ENCODE peak calls at places on chromosomes 12 and 14, in ten cellular contexts. One of them, this sample, is unnamed.

GRCh38 chr12:50822082-50822481 is 20.6 kb upstream of the TMPRSS12 start:
- DNase-seq in NCI-H2171: no peak
- DNase-seq in COR-L47: no peak
- DNase-seq in DMS153: no peak
- DNase-seq in HEK293T: no peak
- DNase-seq in NCI-H446 treated with DMSO at 0.1 percent for 48 hours: no peak
- DNase-seq in AG04450: no peak
- DNase-seq in hypothalamus: no peak
- DNase-seq in lower leg skin: no peak
- DNase-seq in stimulated activated naive CD8-positive, alpha-beta T cell treated with anti-CD3 and anti-CD28 coated beads, Interleukin-15, amount 100 ng/mL, for 72 hours: no peak
- DNase-seq in this sample: no peak

GRCh38 chr12:40261937-40262336 is 37.1 kb downstream of the LRRK2 start:
- DNase-seq in lower leg skin: no peak
- DNase-seq in DMS153: no peak
- DNase-seq in hypothalamus: no peak
- DNase-seq in COR-L47: no peak
- DNase-seq in HEK293T: no peak
- DNase-seq in stimulated activated naive CD8-positive, alpha-beta T cell treated with anti-CD3 and anti-CD28 coated beads, Interleukin-15, amount 100 ng/mL, for 72 hours: no peak
- DNase-seq in NCI-H2171: no peak
- DNase-seq in AG04450: no peak
- DNase-seq in NCI-H446 treated with DMSO at 0.1 percent for 48 hours: no peak
- DNase-seq in this sample: no peak

GRCh38 chr12:84305144-84305543 is 607.5 kb downstream of the SLC6A15 start:
- DNase-seq in COR-L47: no peak
- DNase-seq in HEK293T: no peak
- DNase-seq in NCI-H2171: no peak
- DNase-seq in NCI-H446 treated with DMSO at 0.1 percent for 48 hours: no peak
- DNase-seq in AG04450: peak
- DNase-seq in stimulated activated naive CD8-positive, alpha-beta T cell treated with anti-CD3 and anti-CD28 coated beads, Interleukin-15, amount 100 ng/mL, for 72 hours: no peak
- DNase-seq in DMS153: no peak
- DNase-seq in lower leg skin: no peak
- DNase-seq in hypothalamus: no peak
- DNase-seq in this sample: no peak

GRCh38 chr12:56713345-56713744 is 11.8 kb downstream of the NACA start:
- DNase-seq in COR-L47: no peak
- DNase-seq in NCI-H446 treated with DMSO at 0.1 percent for 48 hours: no peak
- DNase-seq in NCI-H2171: no peak
- DNase-seq in hypothalamus: no peak
- DNase-seq in DMS153: no peak
- DNase-seq in AG04450: no peak
- DNase-seq in stimulated activated naive CD8-positive, alpha-beta T cell treated with anti-CD3 and anti-CD28 coated beads, Interleukin-15, amount 100 ng/mL, for 72 hours: no peak
- DNase-seq in lower leg skin: no peak
- DNase-seq in HEK293T: no peak
- DNase-seq in this sample: no peak

GRCh38 chr12:122473543-122474323 is 27.0 kb downstream of the ZCCHC8 start:
- DNase-seq in lower leg skin: no peak
- DNase-seq in NCI-H446 treated with DMSO at 0.1 percent for 48 hours: no peak
- DNase-seq in HEK293T: no peak
- DNase-seq in COR-L47: no peak
- DNase-seq in hypothalamus: no peak
- DNase-seq in AG04450: no peak
- DNase-seq in DMS153: no peak
- DNase-seq in NCI-H2171: no peak
- DNase-seq in stimulated activated naive CD8-positive, alpha-beta T cell treated with anti-CD3 and anti-CD28 coated beads, Interleukin-15, amount 100 ng/mL, for 72 hours: peak
- DNase-seq in this sample: peak

GRCh38 chr14:70181276-70181675 is 7.5 kb downstream of the SLC8A3 start:
- DNase-seq in lower leg skin: no peak
- DNase-seq in HEK293T: no peak
- DNase-seq in NCI-H446 treated with DMSO at 0.1 percent for 48 hours: no peak
- DNase-seq in DMS153: no peak
- DNase-seq in NCI-H2171: no peak
- DNase-seq in stimulated activated naive CD8-positive, alpha-beta T cell treated with anti-CD3 and anti-CD28 coated beads, Interleukin-15, amount 100 ng/mL, for 72 hours: no peak
- DNase-seq in COR-L47: no peak
- DNase-seq in hypothalamus: no peak
- DNase-seq in AG04450: no peak
- DNase-seq in this sample: no peak

GRCh38 chr14:59301354-59301753 is 112.9 kb downstream of the DAAM1 start:
- DNase-seq in DMS153: peak
- DNase-seq in stimulated activated naive CD8-positive, alpha-beta T cell treated with anti-CD3 and anti-CD28 coated beads, Interleukin-15, amount 100 ng/mL, for 72 hours: no peak
- DNase-seq in HEK293T: no peak
- DNase-seq in COR-L47: no peak
- DNase-seq in AG04450: no peak
- DNase-seq in NCI-H2171: no peak
- DNase-seq in NCI-H446 treated with DMSO at 0.1 percent for 48 hours: no peak
- DNase-seq in hypothalamus: no peak
- DNase-seq in lower leg skin: no peak
- DNase-seq in this sample: peak

GRCh38 chr12:119459481-119459880 is 125.0 kb downstream of the CCDC60 start:
- DNase-seq in COR-L47: no peak
- DNase-seq in HEK293T: no peak
- DNase-seq in AG04450: no peak
- DNase-seq in DMS153: no peak
- DNase-seq in stimulated activated naive CD8-positive, alpha-beta T cell treated with anti-CD3 and anti-CD28 coated beads, Interleukin-15, amount 100 ng/mL, for 72 hours: no peak
- DNase-seq in NCI-H446 treated with DMSO at 0.1 percent for 48 hours: no peak
- DNase-seq in hypothalamus: no peak
- DNase-seq in lower leg skin: no peak
- DNase-seq in NCI-H2171: no peak
- DNase-seq in this sample: no peak

GRCh38 chr14:100078997-100079561 is 13.9 kb downstream of the EVL start:
- DNase-seq in DMS153: no peak
- DNase-seq in COR-L47: peak
- DNase-seq in lower leg skin: peak
- DNase-seq in HEK293T: peak
- DNase-seq in AG04450: no peak
- DNase-seq in stimulated activated naive CD8-positive, alpha-beta T cell treated with anti-CD3 and anti-CD28 coated beads, Interleukin-15, amount 100 ng/mL, for 72 hours: peak
- DNase-seq in hypothalamus: no peak
- DNase-seq in NCI-H446 treated with DMSO at 0.1 percent for 48 hours: no peak
- DNase-seq in NCI-H2171: peak
- DNase-seq in this sample: no peak

GRCh38 chr12:105860556-105861207 is 278.1 kb downstream of the NUAK1 start:
- DNase-seq in hypothalamus: no peak
- DNase-seq in NCI-H2171: peak
- DNase-seq in NCI-H446 treated with DMSO at 0.1 percent for 48 hours: no peak
- DNase-seq in DMS153: peak
- DNase-seq in HEK293T: no peak
- DNase-seq in stimulated activated naive CD8-positive, alpha-beta T cell treated with anti-CD3 and anti-CD28 coated beads, Interleukin-15, amount 100 ng/mL, for 72 hours: no peak
- DNase-seq in AG04450: no peak
- DNase-seq in lower leg skin: no peak
- DNase-seq in COR-L47: peak
- DNase-seq in this sample: no peak

GRCh38 chr12:124208469-124208868 is 86.4 kb upstream of the RFLNA start:
- DNase-seq in hypothalamus: no peak
- DNase-seq in stimulated activated naive CD8-positive, alpha-beta T cell treated with anti-CD3 and anti-CD28 coated beads, Interleukin-15, amount 100 ng/mL, for 72 hours: no peak
- DNase-seq in COR-L47: no peak
- DNase-seq in HEK293T: no peak
- DNase-seq in lower leg skin: no peak
- DNase-seq in DMS153: no peak
- DNase-seq in AG04450: no peak
- DNase-seq in NCI-H446 treated with DMSO at 0.1 percent for 48 hours: no peak
- DNase-seq in NCI-H2171: no peak
- DNase-seq in this sample: no peak

GRCh38 chr12:121779422-121779895 is 14.0 kb downstream of the RHOF start:
- DNase-seq in NCI-H446 treated with DMSO at 0.1 percent for 48 hours: no peak
- DNase-seq in NCI-H2171: no peak
- DNase-seq in lower leg skin: no peak
- DNase-seq in stimulated activated naive CD8-positive, alpha-beta T cell treated with anti-CD3 and anti-CD28 coated beads, Interleukin-15, amount 100 ng/mL, for 72 hours: no peak
- DNase-seq in DMS153: no peak
- DNase-seq in hypothalamus: no peak
- DNase-seq in HEK293T: no peak
- DNase-seq in COR-L47: no peak
- DNase-seq in AG04450: no peak
- DNase-seq in this sample: no peak

GRCh38 chr14:21015312-21015711 is 9.5 kb downstream of the NDRG2 start:
- DNase-seq in lower leg skin: peak
- DNase-seq in NCI-H2171: no peak
- DNase-seq in DMS153: no peak
- DNase-seq in HEK293T: no peak
- DNase-seq in AG04450: no peak
- DNase-seq in stimulated activated naive CD8-positive, alpha-beta T cell treated with anti-CD3 and anti-CD28 coated beads, Interleukin-15, amount 100 ng/mL, for 72 hours: no peak
- DNase-seq in hypothalamus: no peak
- DNase-seq in NCI-H446 treated with DMSO at 0.1 percent for 48 hours: no peak
- DNase-seq in COR-L47: no peak
- DNase-seq in this sample: no peak

GRCh38 chr14:95290021-95290420 is 29.7 kb downstream of the CLMN start:
- DNase-seq in stimulated activated naive CD8-positive, alpha-beta T cell treated with anti-CD3 and anti-CD28 coated beads, Interleukin-15, amount 100 ng/mL, for 72 hours: no peak
- DNase-seq in hypothalamus: no peak
- DNase-seq in COR-L47: no peak
- DNase-seq in DMS153: no peak
- DNase-seq in NCI-H2171: no peak
- DNase-seq in HEK293T: no peak
- DNase-seq in AG04450: no peak
- DNase-seq in lower leg skin: peak
- DNase-seq in NCI-H446 treated with DMSO at 0.1 percent for 48 hours: no peak
- DNase-seq in this sample: no peak

GRCh38 chr12:6284273-6284672 is 26.2 kb upstream of the PLEKHG6 start:
- DNase-seq in AG04450: no peak
- DNase-seq in NCI-H446 treated with DMSO at 0.1 percent for 48 hours: no peak
- DNase-seq in hypothalamus: no peak
- DNase-seq in NCI-H2171: no peak
- DNase-seq in HEK293T: no peak
- DNase-seq in stimulated activated naive CD8-positive, alpha-beta T cell treated with anti-CD3 and anti-CD28 coated beads, Interleukin-15, amount 100 ng/mL, for 72 hours: no peak
- DNase-seq in lower leg skin: no peak
- DNase-seq in DMS153: no peak
- DNase-seq in COR-L47: no peak
- DNase-seq in this sample: no peak

GRCh38 chr14:63563370-63564026 is 20.3 kb upstream of the PPP2R5E start:
- DNase-seq in stimulated activated naive CD8-positive, alpha-beta T cell treated with anti-CD3 and anti-CD28 coated beads, Interleukin-15, amount 100 ng/mL, for 72 hours: no peak
- DNase-seq in NCI-H446 treated with DMSO at 0.1 percent for 48 hours: no peak
- DNase-seq in lower leg skin: peak
- DNase-seq in COR-L47: no peak
- DNase-seq in NCI-H2171: no peak
- DNase-seq in hypothalamus: no peak
- DNase-seq in DMS153: no peak
- DNase-seq in HEK293T: no peak
- DNase-seq in AG04450: no peak
- DNase-seq in this sample: no peak

GRCh38 chr12:82880442-82880901 is 193.8 kb downstream of the TMTC2 start:
- DNase-seq in NCI-H2171: no peak
- DNase-seq in NCI-H446 treated with DMSO at 0.1 percent for 48 hours: peak
- DNase-seq in COR-L47: no peak
- DNase-seq in DMS153: no peak
- DNase-seq in HEK293T: peak
- DNase-seq in lower leg skin: no peak
- DNase-seq in AG04450: no peak
- DNase-seq in stimulated activated naive CD8-positive, alpha-beta T cell treated with anti-CD3 and anti-CD28 coated beads, Interleukin-15, amount 100 ng/mL, for 72 hours: no peak
- DNase-seq in hypothalamus: no peak
- DNase-seq in this sample: no peak

GRCh38 chr12:86774841-86775386 is 518.7 kb upstream of the MGAT4C start:
- DNase-seq in NCI-H2171: no peak
- DNase-seq in NCI-H446 treated with DMSO at 0.1 percent for 48 hours: no peak
- DNase-seq in HEK293T: no peak
- DNase-seq in COR-L47: no peak
- DNase-seq in hypothalamus: no peak
- DNase-seq in DMS153: no peak
- DNase-seq in stimulated activated naive CD8-positive, alpha-beta T cell treated with anti-CD3 and anti-CD28 coated beads, Interleukin-15, amount 100 ng/mL, for 72 hours: no peak
- DNase-seq in lower leg skin: no peak
- DNase-seq in AG04450: peak
- DNase-seq in this sample: no peak

GRCh38 chr12:27316947-27317346 is 15.7 kb upstream of the BMAL2 start:
- DNase-seq in COR-L47: no peak
- DNase-seq in lower leg skin: no peak
- DNase-seq in hypothalamus: no peak
- DNase-seq in AG04450: no peak
- DNase-seq in DMS153: no peak
- DNase-seq in HEK293T: no peak
- DNase-seq in stimulated activated naive CD8-positive, alpha-beta T cell treated with anti-CD3 and anti-CD28 coated beads, Interleukin-15, amount 100 ng/mL, for 72 hours: no peak
- DNase-seq in NCI-H446 treated with DMSO at 0.1 percent for 48 hours: no peak
- DNase-seq in NCI-H2171: no peak
- DNase-seq in this sample: no peak

GRCh38 chr12:82479511-82479910 is 121.2 kb downstream of the METTL25 start:
- DNase-seq in HEK293T: no peak
- DNase-seq in DMS153: no peak
- DNase-seq in NCI-H2171: no peak
- DNase-seq in NCI-H446 treated with DMSO at 0.1 percent for 48 hours: no peak
- DNase-seq in stimulated activated naive CD8-positive, alpha-beta T cell treated with anti-CD3 and anti-CD28 coated beads, Interleukin-15, amount 100 ng/mL, for 72 hours: no peak
- DNase-seq in lower leg skin: no peak
- DNase-seq in COR-L47: peak
- DNase-seq in AG04450: peak
- DNase-seq in hypothalamus: no peak
- DNase-seq in this sample: no peak

GRCh38 chr12:9135903-9136310 is 20.2 kb upstream of the A2M start:
- DNase-seq in hypothalamus: no peak
- DNase-seq in HEK293T: no peak
- DNase-seq in stimulated activated naive CD8-positive, alpha-beta T cell treated with anti-CD3 and anti-CD28 coated beads, Interleukin-15, amount 100 ng/mL, for 72 hours: no peak
- DNase-seq in COR-L47: no peak
- DNase-seq in NCI-H2171: no peak
- DNase-seq in NCI-H446 treated with DMSO at 0.1 percent for 48 hours: no peak
- DNase-seq in AG04450: no peak
- DNase-seq in lower leg skin: no peak
- DNase-seq in DMS153: no peak
- DNase-seq in this sample: no peak

GRCh38 chr14:105255021-105255507 is 6.7 kb downstream of the BTBD6 start:
- DNase-seq in HEK293T: no peak
- DNase-seq in COR-L47: no peak
- DNase-seq in lower leg skin: no peak
- DNase-seq in NCI-H2171: no peak
- DNase-seq in DMS153: no peak
- DNase-seq in hypothalamus: no peak
- DNase-seq in NCI-H446 treated with DMSO at 0.1 percent for 48 hours: no peak
- DNase-seq in stimulated activated naive CD8-positive, alpha-beta T cell treated with anti-CD3 and anti-CD28 coated beads, Interleukin-15, amount 100 ng/mL, for 72 hours: no peak
- DNase-seq in AG04450: no peak
- DNase-seq in this sample: no peak

GRCh38 chr14:91269076-91269991 is 24.8 kb upstream of the GPR68 start:
- DNase-seq in NCI-H2171: no peak
- DNase-seq in DMS153: no peak
- DNase-seq in NCI-H446 treated with DMSO at 0.1 percent for 48 hours: peak
- DNase-seq in COR-L47: no peak
- DNase-seq in HEK293T: no peak
- DNase-seq in lower leg skin: no peak
- DNase-seq in AG04450: no peak
- DNase-seq in hypothalamus: no peak
- DNase-seq in stimulated activated naive CD8-positive, alpha-beta T cell treated with anti-CD3 and anti-CD28 coated beads, Interleukin-15, amount 100 ng/mL, for 72 hours: no peak
- DNase-seq in this sample: no peak

GRCh38 chr12:26028953-26029740 is 70.7 kb downstream of the RASSF8 start:
- DNase-seq in lower leg skin: no peak
- DNase-seq in NCI-H2171: no peak
- DNase-seq in COR-L47: no peak
- DNase-seq in HEK293T: peak
- DNase-seq in AG04450: peak
- DNase-seq in NCI-H446 treated with DMSO at 0.1 percent for 48 hours: no peak
- DNase-seq in hypothalamus: peak
- DNase-seq in DMS153: no peak
- DNase-seq in stimulated activated naive CD8-positive, alpha-beta T cell treated with anti-CD3 and anti-CD28 coated beads, Interleukin-15, amount 100 ng/mL, for 72 hours: peak
- DNase-seq in this sample: no peak

GRCh38 chr14:93085916-93086315 is 29.8 kb downstream of the ITPK1 start:
- DNase-seq in lower leg skin: no peak
- DNase-seq in COR-L47: no peak
- DNase-seq in DMS153: no peak
- DNase-seq in hypothalamus: no peak
- DNase-seq in stimulated activated naive CD8-positive, alpha-beta T cell treated with anti-CD3 and anti-CD28 coated beads, Interleukin-15, amount 100 ng/mL, for 72 hours: no peak
- DNase-seq in NCI-H446 treated with DMSO at 0.1 percent for 48 hours: no peak
- DNase-seq in AG04450: no peak
- DNase-seq in HEK293T: no peak
- DNase-seq in NCI-H2171: no peak
- DNase-seq in this sample: no peak

GRCh38 chr12:116266220-116266619 is 11.3 kb downstream of the MED13L start:
- DNase-seq in HEK293T: peak
- DNase-seq in lower leg skin: no peak
- DNase-seq in hypothalamus: no peak
- DNase-seq in COR-L47: no peak
- DNase-seq in stimulated activated naive CD8-positive, alpha-beta T cell treated with anti-CD3 and anti-CD28 coated beads, Interleukin-15, amount 100 ng/mL, for 72 hours: no peak
- DNase-seq in NCI-H2171: no peak
- DNase-seq in AG04450: no peak
- DNase-seq in DMS153: no peak
- DNase-seq in NCI-H446 treated with DMSO at 0.1 percent for 48 hours: no peak
- DNase-seq in this sample: no peak

GRCh38 chr14:67536087-67536486 is 3.0 kb downstream of the PLEKHH1 start:
- DNase-seq in HEK293T: no peak
- DNase-seq in NCI-H2171: no peak
- DNase-seq in DMS153: no peak
- DNase-seq in COR-L47: no peak
- DNase-seq in AG04450: no peak
- DNase-seq in NCI-H446 treated with DMSO at 0.1 percent for 48 hours: no peak
- DNase-seq in hypothalamus: peak
- DNase-seq in stimulated activated naive CD8-positive, alpha-beta T cell treated with anti-CD3 and anti-CD28 coated beads, Interleukin-15, amount 100 ng/mL, for 72 hours: no peak
- DNase-seq in lower leg skin: peak
- DNase-seq in this sample: no peak

GRCh38 chr12:28443337-28443736 is 253.1 kb downstream of the CCDC91 start:
- DNase-seq in COR-L47: no peak
- DNase-seq in NCI-H446 treated with DMSO at 0.1 percent for 48 hours: peak
- DNase-seq in lower leg skin: no peak
- DNase-seq in DMS153: peak
- DNase-seq in NCI-H2171: peak
- DNase-seq in HEK293T: no peak
- DNase-seq in hypothalamus: no peak
- DNase-seq in stimulated activated naive CD8-positive, alpha-beta T cell treated with anti-CD3 and anti-CD28 coated beads, Interleukin-15, amount 100 ng/mL, for 72 hours: no peak
- DNase-seq in AG04450: no peak
- DNase-seq in this sample: no peak

This sample was measured in GM12891.